ENCODE peak calls at places on chromosomes 7 and 10, in six cellular contexts. U, L, F, J, M and V are unnamed samples.

GRCh38 chr7:112422842-112423496 is 27.3 kb upstream of the IFRD1 start:
- DNase-seq in U (peak; percentile 90), L (peak; percentile 94), F (peak; percentile 89), J (peak; percentile 90), M (no peak), V (peak; percentile 97)

GRCh38 chr7:3034591-3035150 is 9.0 kb downstream of the CARD11 start:
- DNase-seq in U (no peak), L (no peak), F (no peak), J (no peak), M (no peak), V (no peak)

GRCh38 chr7:2903686-2904162 is 59.6 kb upstream of the GNA12 start:
- DNase-seq in U (no peak), L (no peak), F (peak; percentile 36), J (no peak), M (no peak), V (peak; percentile 53)

GRCh38 chr7:101466871-101467270 is 104.2 kb downstream of the COL26A1 start:
- DNase-seq in U (no peak), L (no peak), F (no peak), J (no peak), M (no peak), V (no peak)

GRCh38 chr10:24331457-24331856 is 122.5 kb downstream of the KIAA1217 start:
- DNase-seq in U (peak; percentile 12), L (no peak), F (no peak), J (no peak), M (no peak), V (no peak)

GRCh38 chr7:42235734-42236133 is 1.3 kb downstream of the GLI3 start:
- DNase-seq in U (no peak), L (no peak), F (no peak), J (no peak), M (no peak), V (no peak)

GRCh38 chr7:85070967-85071628 is 115.8 kb downstream of the SEMA3D start:
- DNase-seq in U (no peak), L (no peak), F (no peak), J (no peak), M (no peak), V (no peak)

GRCh38 chr10:12969951-12970350 is 31.6 kb downstream of the CCDC3 start:
- DNase-seq in U (no peak), L (no peak), F (no peak), J (no peak), M (no peak), V (peak; percentile 80)

GRCh38 chr7:117322741-117323584 is at the start of gene WNT2:
- DNase-seq in U (peak; percentile 44), L (no peak), F (no peak), J (no peak), M (no peak), V (no peak)

GRCh38 chr10:43305881-43306280 is 39.0 kb upstream of the RASGEF1A start:
- DNase-seq in U (peak; percentile 25), L (no peak), F (no peak), J (no peak), M (no peak), V (peak; percentile 62)

GRCh38 chr10:11573497-11573896 is 38.0 kb downstream of the USP6NL start:
- DNase-seq in U (no peak), L (peak; percentile 59), F (no peak), J (no peak), M (peak; percentile 49), V (peak; percentile 70)

GRCh38 chr7:98935811-98936210 is 57.5 kb downstream of the TRRAP start:
- DNase-seq in U (no peak), L (no peak), F (no peak), J (no peak), M (no peak), V (no peak)

GRCh38 chr7:28804990-28805389 is 153.1 kb downstream of the TRIL start:
- DNase-seq in U (peak; percentile 19), L (no peak), F (no peak), J (no peak), M (no peak), V (peak; percentile 11)

GRCh38 chr10:98267894-98268693 is at the start of gene LOXL4:
- DNase-seq in U (peak; percentile 21), L (no peak), F (no peak), J (peak; percentile 75), M (no peak), V (peak; percentile 78)

GRCh38 chr10:21929070-21929469 is 74.5 kb downstream of the DNAJC1 start:
- DNase-seq in U (no peak), L (no peak), F (no peak), J (peak; percentile 50), M (no peak), V (no peak)

DNA sequence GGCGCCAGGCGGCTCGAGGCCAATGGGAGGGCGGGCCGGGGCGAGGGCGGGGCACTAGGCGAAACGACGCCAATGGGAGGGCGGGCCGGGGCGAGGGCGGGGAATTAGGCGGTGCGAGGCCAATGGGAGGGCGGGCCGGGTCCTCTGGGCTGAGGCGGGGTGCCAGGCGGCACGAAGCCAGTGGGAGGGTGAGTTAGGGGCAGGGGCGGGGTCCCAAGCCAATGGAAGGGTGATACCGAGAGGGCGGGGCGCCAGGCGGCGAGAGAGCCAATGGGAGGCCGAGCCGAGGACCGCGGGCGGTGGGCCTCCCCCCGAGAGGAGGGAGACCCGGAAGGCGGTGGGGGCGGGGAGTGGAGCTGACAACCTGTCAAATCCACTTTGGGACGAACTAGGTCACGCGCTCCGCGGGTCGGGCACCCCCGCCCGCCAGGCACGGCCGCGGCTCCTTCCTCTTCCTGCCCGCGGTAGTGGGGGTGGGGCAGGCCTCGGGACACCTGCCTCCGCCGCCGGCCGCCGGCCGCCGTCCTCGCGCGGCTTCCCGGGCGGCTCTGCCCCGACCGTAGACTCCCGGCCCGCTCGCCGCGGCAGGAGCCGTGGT is 28.0 kb upstream of the KMT2C start:
- DNase-seq in U (peak; percentile 99), L (peak; percentile 99), F (peak; percentile 96), J (peak; percentile 100), M (peak; percentile 95), V (peak; percentile 100)
- TF ChIP-seq CTCF in U (no peak), L (no peak), F (no peak), J (no peak), M (no peak), V (no peak)

GRCh38 chr7:35605760-35606159 is 89.2 kb downstream of the HERPUD2 start:
- DNase-seq in U (peak; percentile 8), L (peak; percentile 47), F (no peak), J (no peak), M (no peak), V (no peak)
- TF ChIP-seq MYC in U (no peak), L (no peak), F (no peak), J (no peak), M (no peak), V (no peak)

GRCh38 chr7:40232242-40232929 is 97.6 kb downstream of the SUGCT start:
- DNase-seq in U (peak; percentile 56), L (peak; percentile 79), F (peak; percentile 43), J (peak; percentile 20), M (no peak), V (peak; percentile 70)
- TF ChIP-seq MAX in U (no peak), L (no peak), F (no peak), J (no peak), M (no peak), V (peak; percentile 20)

DNA sequence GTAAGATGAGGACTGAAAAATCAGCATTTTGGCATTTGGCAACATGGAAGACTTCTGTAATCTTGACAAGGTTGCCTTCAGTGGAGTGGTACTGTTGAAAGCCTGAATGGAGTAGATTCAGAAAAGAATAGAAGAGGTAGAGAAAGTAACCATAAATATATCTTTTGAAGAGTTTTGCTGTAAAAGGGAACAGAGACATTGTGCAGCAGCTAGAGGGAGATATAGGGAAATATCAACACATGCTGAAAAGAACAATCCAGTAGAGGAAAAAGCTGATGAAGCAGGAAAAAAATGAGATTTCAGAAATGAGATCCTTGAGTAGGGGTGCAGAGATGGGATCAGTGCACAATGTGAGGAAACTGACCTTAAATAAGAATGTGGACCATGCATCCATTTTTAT is 60.0 kb downstream of the RAPGEF5 start:
- DNase-seq in U (no peak), L (peak; percentile 51), F (no peak), J (no peak), M (no peak), V (no peak)
- TF ChIP-seq CTCF in U (no peak), L (no peak), F (peak; percentile 7), J (no peak), M (peak; percentile 32), V (no peak)

GRCh38 chr10:119349341-119349740 is 142.0 kb downstream of the GRK5 start:
- DNase-seq in U (no peak), L (no peak), F (no peak), J (no peak), M (no peak), V (no peak)
- TF ChIP-seq MYC in U (no peak), L (no peak), F (no peak), J (no peak), M (no peak), V (no peak)

DNA sequence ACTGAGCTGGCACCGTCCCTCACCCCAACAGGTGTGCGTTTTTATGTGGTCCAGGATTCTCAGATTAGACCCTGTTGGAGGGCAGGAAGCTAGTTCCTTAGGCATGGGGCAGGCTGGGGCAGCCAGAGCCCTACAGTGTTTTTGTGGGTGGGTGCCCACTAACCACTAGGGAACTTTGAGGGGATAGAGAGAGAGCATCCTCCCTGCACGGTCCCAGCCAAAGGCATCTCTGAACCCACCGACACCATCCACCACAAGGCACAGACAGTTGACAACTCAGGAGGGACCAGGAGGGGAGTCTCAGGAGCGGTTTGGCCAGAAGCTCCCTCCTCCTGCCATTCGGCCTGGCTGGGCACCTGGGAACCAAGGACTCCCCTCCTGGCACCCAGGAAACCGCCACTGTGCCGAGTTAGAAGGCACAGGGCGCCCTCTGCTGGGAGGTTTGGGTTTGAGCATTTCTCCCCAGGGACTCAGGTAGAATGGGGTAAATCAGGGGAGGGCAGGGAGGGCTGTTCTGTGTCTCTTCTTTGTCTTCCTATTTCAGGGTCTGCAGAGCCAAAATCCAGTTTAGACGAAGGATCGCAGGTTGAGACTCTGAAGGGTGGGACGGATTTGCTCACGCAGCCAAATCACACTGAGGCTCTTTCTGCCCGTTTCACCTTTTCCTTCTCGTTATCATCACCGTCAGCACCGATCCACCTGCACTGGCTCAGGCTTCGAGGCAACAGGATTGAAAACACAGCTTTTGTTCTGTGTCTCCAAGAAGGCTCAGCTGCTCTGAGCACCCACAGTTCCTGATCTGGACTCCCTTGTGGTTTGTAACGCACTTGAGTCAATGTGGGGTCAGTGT is 84.8 kb upstream of the COL13A1 start:
- DNase-seq in U (peak; percentile 58), L (no peak), F (peak; percentile 35), J (peak; percentile 82), M (no peak), V (peak; percentile 57)
- TF ChIP-seq MAX in U (no peak), L (no peak), F (no peak), J (no peak), M (no peak), V (no peak)

GRCh38 chr10:17255512-17255911 is 27.5 kb downstream of the VIM start:
- DNase-seq in U (no peak), L (no peak), F (no peak), J (no peak), M (no peak), V (peak; percentile 54)
- TF ChIP-seq CTCF in U (no peak), L (no peak), F (no peak), J (no peak), M (no peak), V (no peak)